ENCODE peak calls at places on chromosomes 1 and 21, in ten cellular contexts. X is CD8-positive, alpha-beta memory T cell; F is naive thymus-derived CD4-positive, alpha-beta T cell; O is MM.1S; W is prostate gland; C is sigmoid colon; M is cardiac muscle cell; G is IMR-90; Y is upper lobe of left lung; N is keratinocyte. Z is an unnamed sample. For H3K4me1, the result is how much of the 10 kb centered on the place peaks cover.

GRCh38 chr1:178941849-178942248 is 71.0 kb upstream of the ANGPTL1 start:
- DNase-seq in X (no peak), F (no peak), O (no peak), W (no peak), C (no peak), M (no peak), G (peak), Y (no peak), N (no peak), Z (no peak)

GRCh38 chr1:119372493-119373086 is 4.0 kb downstream of the HAO2 start:
- DNase-seq in X (no peak), F (no peak), O (peak), W (peak), C (no peak), M (peak), G (no peak), Y (no peak), N (no peak), Z (no peak)

GRCh38 chr1:9615316-9616063 is 26.8 kb downstream of the TMEM201 start:
- DNase-seq in X (peak), F (peak), O (peak), W (no peak), C (no peak), M (peak), G (peak), Y (no peak), N (no peak), Z (no peak)

GRCh38 chr1:233341117-233341516 is 13.6 kb downstream of the MAP3K21 start:
- DNase-seq in X (no peak), F (no peak), O (no peak), W (no peak), C (no peak), M (no peak), G (no peak), Y (no peak), N (no peak), Z (no peak)

GRCh38 chr1:227213426-227213825 is 104.9 kb downstream of the CDC42BPA start:
- DNase-seq in X (no peak), F (no peak), O (no peak), W (no peak), C (no peak), M (no peak), G (no peak), Y (no peak), N (no peak), Z (no peak)

GRCh38 chr21:38798481-38798882 is 7.2 kb upstream of the ETS2 start:
- DNase-seq in X (no peak), F (no peak), O (no peak), W (no peak), C (no peak), M (peak), G (no peak), Y (no peak), N (peak), Z (no peak)

GRCh38 chr1:3192359-3192758 is 123.4 kb downstream of the PRDM16 start:
- DNase-seq in X (no peak), F (no peak), O (no peak), W (no peak), C (no peak), M (no peak), G (no peak), Y (no peak), N (no peak), Z (no peak)

GRCh38 chr1:248850124-248850523 is 8.8 kb downstream of the ZNF692 start:
- DNase-seq in X (no peak), F (no peak), O (no peak), W (no peak), C (no peak), M (no peak), G (no peak), Y (no peak), N (no peak), Z (no peak)

GRCh38 chr1:100342391-100342790 is 9.9 kb upstream of the CDC14A start:
- DNase-seq in X (no peak), F (no peak), O (no peak), W (no peak), C (no peak), M (no peak), G (no peak), Y (no peak), N (no peak), Z (no peak)

GRCh38 chr21:37364722-37365121 is 1.9 kb upstream of the DYRK1A start:
- DNase-seq in X (no peak), F (no peak), O (no peak), W (no peak), C (no peak), M (no peak), G (no peak), Y (no peak), N (no peak), Z (no peak)

GRCh38 chr1:5751171-5751556 is 241.1 kb downstream of the NPHP4 start:
- DNase-seq in X (no peak), F (no peak), O (no peak), W (no peak), C (peak), M (no peak), G (no peak), Y (peak), N (no peak), Z (no peak)

GRCh38 chr1:224651188-224651587 is 35.1 kb downstream of the CNIH3 start:
- DNase-seq in X (no peak), F (no peak), O (no peak), W (no peak), C (no peak), M (no peak), G (no peak), Y (no peak), N (no peak), Z (no peak)

GRCh38 chr1:147542549-147542857 is 1.2 kb downstream of the BCL9 start:
- DNase-seq in X (no peak), F (no peak), O (no peak), W (no peak), C (no peak), M (no peak), G (no peak), Y (no peak), N (no peak), Z (no peak)

GRCh38 chr1:150528997-150529396 is 13.4 kb downstream of the FALEC start:
- DNase-seq in X (no peak), F (no peak), O (no peak), W (no peak), C (no peak), M (no peak), G (peak), Y (no peak), N (no peak), Z (no peak)

GRCh38 chr1:8163039-8163438 is 136.9 kb upstream of the ERRFI1 start:
- DNase-seq in X (no peak), F (no peak), O (no peak), W (no peak), C (no peak), M (no peak), G (no peak), Y (no peak), N (no peak), Z (no peak)

GRCh38 chr1:24021403-24022266 is 41.5 kb upstream of the SRSF10 start:
- DNase-seq in X (no peak), F (no peak), O (no peak), W (no peak), C (no peak), M (no peak), G (no peak), Y (no peak), N (no peak), Z (no peak)

GRCh38 chr1:161981735-161982525 is 41.7 kb downstream of the OLFML2B start:
- DNase-seq in X (no peak), F (no peak), O (no peak), W (no peak), C (no peak), M (no peak), G (no peak), Y (peak), N (no peak), Z (no peak)

GRCh38 chr1:156359973-156360372 is 9.0 kb upstream of the RHBG start:
- DNase-seq in X (no peak), F (no peak), O (no peak), W (no peak), C (no peak), M (peak), G (peak), Y (no peak), N (no peak), Z (no peak)

GRCh38 chr1:231800071-231800470 is 173.5 kb downstream of the DISC1 start:
- DNase-seq in X (no peak), F (no peak), O (no peak), W (no peak), C (no peak), M (no peak), G (no peak), Y (no peak), N (no peak), Z (no peak)

GRCh38 chr1:39102537-39103320 is 76.6 kb downstream of the NDUFS5 start:
- DNase-seq in X (peak), F (no peak), O (peak), W (peak), C (no peak), M (peak), G (peak), Y (no peak), N (no peak), Z (no peak)

GRCh38 chr1:57307382-57307781 is 116.5 kb downstream of the DAB1 start:
- DNase-seq in X (peak), F (no peak), O (peak), W (no peak), C (no peak), M (no peak), G (no peak), Y (no peak), N (peak), Z (no peak)

GRCh38 chr1:161222175-161223019 is 1.0 kb downstream of the APOA2 start:
- DNase-seq in X (no peak), F (no peak), O (no peak), W (no peak), C (peak), M (no peak), G (no peak), Y (no peak), N (no peak), Z (no peak)

GRCh38 chr1:44089371-44090070 is 29.1 kb upstream of the KLF17 start:
- DNase-seq in X (no peak), F (no peak), O (no peak), W (no peak), C (no peak), M (peak), G (no peak), Y (no peak), N (no peak), Z (no peak)

GRCh38 chr1:203323587-203323986 is 18.3 kb downstream of the BTG2 start:
- DNase-seq in X (no peak), F (no peak), O (no peak), W (no peak), C (peak), M (no peak), G (no peak), Y (no peak), N (no peak), Z (no peak)

GRCh38 chr1:182684128-182684828 is at the start of gene RGS8:
- DNase-seq in X (no peak), F (no peak), O (no peak), W (no peak), C (no peak), M (no peak), G (no peak), Y (peak), N (no peak), Z (no peak)

GRCh38 chr1:100671604-100672003 is 47.9 kb upstream of the VCAM1 start:
- DNase-seq in X (no peak), F (no peak), O (no peak), W (no peak), C (no peak), M (no peak), G (peak), Y (no peak), N (no peak), Z (no peak)

GRCh38 chr21:35190201-35190701 is 141.1 kb upstream of the RUNX1 start:
- DNase-seq in X (no peak), F (no peak), O (no peak), W (no peak), C (no peak), M (no peak), G (peak), Y (no peak), N (no peak), Z (no peak)

GRCh38 chr1:202710070-202711025 is at the start of gene SYT2:
- DNase-seq in X (no peak), F (no peak), O (no peak), W (no peak), C (peak), M (peak), G (no peak), Y (peak), N (no peak), Z (no peak)

GRCh38 chr1:31787786-31788137 is 23.6 kb upstream of the ADGRB2 start:
- DNase-seq in X (no peak), F (no peak), O (peak), W (no peak), C (no peak), M (no peak), G (no peak), Y (no peak), N (no peak), Z (no peak)

GRCh38 chr1:178653091-178653490 is 72.0 kb upstream of the RALGPS2 start:
- DNase-seq in X (no peak), F (no peak), O (no peak), W (no peak), C (no peak), M (no peak), G (peak), Y (no peak), N (peak), Z (no peak)

GRCh38 chr21:39153842-39154241 is 29.4 kb downstream of the PSMG1 start:
- DNase-seq in X (no peak), F (no peak), O (no peak), W (no peak), C (no peak), M (no peak), G (no peak), Y (no peak), N (no peak), Z (no peak)

GRCh38 chr1:93623875-93624274 is 57.8 kb downstream of the BCAR3 start:
- DNase-seq in X (no peak), F (no peak), O (no peak), W (no peak), C (no peak), M (no peak), G (peak), Y (no peak), N (peak), Z (no peak)

GRCh38 chr21:42376338-42376982 is 10.1 kb upstream of the TFF1 start:
- DNase-seq in X (no peak), F (no peak), O (peak), W (peak), C (no peak), M (no peak), G (no peak), Y (peak), N (no peak), Z (no peak)

GRCh38 chr1:110229348-110230001 is 19.4 kb downstream of the KCNC4 start:
- DNase-seq in X (no peak), F (no peak), O (no peak), W (no peak), C (no peak), M (no peak), G (no peak), Y (peak), N (peak), Z (no peak)

GRCh38 chr1:168864266-168864665 is 135.3 kb upstream of the DPT start:
- DNase-seq in X (no peak), F (no peak), O (no peak), W (no peak), C (no peak), M (no peak), G (no peak), Y (no peak), N (no peak), Z (no peak)
- H3K4me1 ChIP-seq in X (under half), F (under half), O (under half), W (under half), C (under half), M (under half), G (under half), Y (under half), N (under half), Z (under half)

DNA sequence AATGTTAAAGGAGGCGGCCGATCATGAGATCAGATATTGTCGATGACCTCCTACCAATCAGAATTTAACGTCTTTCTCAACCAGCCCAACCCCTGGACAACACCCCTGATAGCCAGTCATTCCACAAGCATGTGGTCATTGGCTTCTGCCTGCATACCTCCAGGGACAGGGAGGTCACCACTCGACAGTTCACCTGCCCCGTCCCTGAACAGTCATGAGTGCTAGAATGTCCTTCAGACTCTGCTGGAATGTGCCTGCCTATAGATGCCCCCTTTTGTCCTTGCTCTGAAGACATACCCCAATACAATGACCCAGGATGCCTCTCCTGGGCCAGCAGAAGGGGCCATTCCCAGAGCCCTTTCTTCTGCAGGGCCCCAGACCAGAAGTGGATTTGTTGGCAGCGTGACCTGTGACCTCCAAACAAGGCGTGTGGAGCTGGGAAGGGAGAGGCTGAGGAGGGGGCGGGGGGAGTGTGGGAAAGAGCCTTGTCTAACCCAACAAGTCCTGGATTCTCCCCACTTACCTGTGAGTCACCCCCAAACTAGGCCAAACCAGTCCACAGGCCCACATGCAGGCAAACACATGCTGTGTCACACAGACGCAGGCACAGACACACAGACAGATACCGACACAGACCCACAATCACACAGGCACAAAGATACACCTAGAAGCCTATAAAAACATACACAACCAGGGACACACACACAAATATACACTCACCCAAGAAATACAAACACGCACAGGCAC is 2.2 kb downstream of the CRYBG2 start:
- DNase-seq in X (no peak), F (no peak), O (no peak), W (no peak), C (no peak), M (no peak), G (peak), Y (no peak), N (peak), Z (no peak)
- H3K4me1 ChIP-seq in X (under half), F (under half), O (under half), W (under half), C (under half), M (under half), G (under half), Y (under half), N (under half), Z (under half)

DNA sequence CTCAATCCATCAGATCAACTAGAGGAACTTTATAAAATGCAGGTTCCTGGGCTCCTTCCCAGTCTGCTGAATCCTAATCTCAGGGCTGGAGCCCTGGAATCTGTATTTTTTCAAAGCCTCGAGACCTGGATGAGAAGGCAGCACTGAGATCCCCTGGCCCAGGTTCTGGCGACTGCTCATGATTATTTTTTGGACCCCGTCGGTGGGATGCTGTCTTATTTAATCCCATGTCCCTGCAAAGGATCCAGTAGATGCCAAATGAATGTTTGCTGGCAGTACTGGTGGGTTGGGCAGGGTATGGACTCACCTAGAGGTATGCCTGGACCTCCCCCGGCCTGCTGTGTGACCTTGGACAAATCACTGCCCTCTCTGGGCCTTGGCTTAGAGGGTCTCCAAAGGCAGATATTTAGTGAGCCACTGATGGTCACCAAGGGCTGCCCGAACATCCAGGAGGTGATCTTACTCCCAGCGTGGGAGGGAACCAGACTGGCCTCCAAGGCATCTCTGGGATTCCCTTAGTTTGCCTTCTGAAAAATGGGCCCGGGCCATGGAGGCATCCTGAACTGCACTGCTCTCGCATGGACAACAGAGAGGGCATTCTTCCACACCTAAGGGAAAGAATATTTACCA is 91.6 kb upstream of the RUNX3 start:
- DNase-seq in X (no peak), F (no peak), O (no peak), W (no peak), C (no peak), M (no peak), G (no peak), Y (no peak), N (no peak), Z (no peak)
- H3K4me1 ChIP-seq in X (half or more), F (half or more), O (under half), W (under half), C (under half), M (under half), G (under half), Y (under half), N (under half), Z (under half)

DNA sequence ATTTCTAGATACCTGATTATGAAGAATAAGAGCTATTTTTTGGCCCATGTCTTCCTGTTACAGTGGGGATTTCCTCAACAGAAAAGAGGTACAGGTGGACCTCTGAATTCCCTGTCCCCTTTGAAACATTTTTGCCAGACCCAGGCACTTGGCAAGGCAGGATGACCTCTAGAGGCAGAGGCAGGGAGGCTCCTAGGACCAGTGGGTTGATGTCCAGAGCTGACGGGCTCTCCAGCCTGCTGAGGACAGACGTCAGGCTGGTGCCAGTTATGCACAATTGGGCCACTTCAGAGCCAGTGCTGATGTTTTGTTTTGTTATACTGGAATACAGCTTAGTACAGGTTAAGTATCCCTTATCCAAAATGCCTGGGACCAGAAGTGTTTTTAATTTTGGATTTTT is 18.5 kb upstream of the A3GALT2 start:
- DNase-seq in X (no peak), F (no peak), O (no peak), W (no peak), C (peak), M (no peak), G (no peak), Y (no peak), N (no peak), Z (no peak)
- H3K4me1 ChIP-seq in X (under half), F (under half), O (under half), W (under half), C (half or more), M (half or more), G (half or more), Y (half or more), N (half or more), Z (half or more)

GRCh38 chr1:197485790-197486189 is 217.7 kb downstream of the CRB1 start:
- DNase-seq in X (no peak), F (no peak), O (no peak), W (no peak), C (no peak), M (no peak), G (no peak), Y (no peak), N (no peak), Z (no peak)

GRCh38 chr1:197486948-197487347 is 218.9 kb downstream of the CRB1 start:
- DNase-seq in X (no peak), F (no peak), O (no peak), W (no peak), C (no peak), M (peak), G (peak), Y (no peak), N (no peak), Z (no peak)

GRCh38 chr1:197481101-197481500 is 213.0 kb downstream of the CRB1 start:
- DNase-seq in X (no peak), F (no peak), O (no peak), W (no peak), C (no peak), M (no peak), G (no peak), Y (no peak), N (no peak), Z (no peak)
- H3K4me1 ChIP-seq in X (under half), F (under half), O (under half), W (under half), C (under half), M (under half), G (under half), Y (under half), N (under half), Z (under half)

Z was measured in esophagus squamous epithelium.